ENCODE peak calls at places on chromosomes 16 and 17, in ten cellular contexts. L, Y, W, Q, V, N, G, A, X and O are unnamed samples.

GRCh38 chr17:8314797-8315739 is 5.0 kb downstream of the ARHGEF15 start:
- ATAC-seq in L (no peak), Y (peak), W (no peak), Q (no peak), V (no peak), N (no peak), G (peak), A (no peak), X (no peak), O (no peak)

GRCh38 chr17:1043601-1044251 is 46.8 kb downstream of the TIMM22 start:
- ATAC-seq in L (no peak), Y (no peak), W (no peak), Q (peak), V (no peak), N (no peak), G (no peak), A (no peak), X (peak), O (peak)

GRCh38 chr16:66961065-66961744 is at the start of gene CES3:
- ATAC-seq in L (peak), Y (peak), W (peak), Q (peak), V (peak), N (peak), G (peak), A (peak), X (peak), O (peak)

GRCh38 chr16:10971560-10971961 is 27.2 kb downstream of the CLEC16A start:
- ATAC-seq in L (peak), Y (peak), W (no peak), Q (peak), V (no peak), N (peak), G (peak), A (no peak), X (peak), O (peak)

GRCh38 chr16:77231047-77231446 is 31.8 kb downstream of the SYCE1L start:
- ATAC-seq in L (no peak), Y (no peak), W (no peak), Q (no peak), V (no peak), N (no peak), G (no peak), A (no peak), X (no peak), O (no peak)

GRCh38 chr16:2299121-2299914 is 31.4 kb upstream of the RNPS1 start:
- ATAC-seq in L (no peak), Y (peak), W (no peak), Q (no peak), V (no peak), N (no peak), G (peak), A (no peak), X (no peak), O (no peak)

GRCh38 chr16:14109077-14109775 is 38.1 kb downstream of the MRTFB start:
- ATAC-seq in L (no peak), Y (no peak), W (no peak), Q (peak), V (no peak), N (no peak), G (no peak), A (no peak), X (no peak), O (no peak)

GRCh38 chr17:78595135-78595810 is 18.1 kb upstream of the DNAH17 start:
- ATAC-seq in L (no peak), Y (no peak), W (no peak), Q (no peak), V (no peak), N (no peak), G (no peak), A (no peak), X (no peak), O (no peak)

GRCh38 chr17:48597492-48597774 is 3.9 kb upstream of the HOXB5 start:
- ATAC-seq in L (no peak), Y (no peak), W (no peak), Q (no peak), V (no peak), N (no peak), G (peak), A (no peak), X (no peak), O (no peak)

GRCh38 chr17:34502426-34502825 is 77.0 kb upstream of the TMEM132E start:
- ATAC-seq in L (no peak), Y (no peak), W (no peak), Q (peak), V (no peak), N (no peak), G (no peak), A (no peak), X (no peak), O (no peak)